ENCODE peak calls at places on chromosomes 1 and 21, in ten cellular contexts. One of them, this sample, is unnamed.

GRCh38 chr1:175152006-175152652 is 40.4 kb downstream of the KIAA0040 start:
- DNase-seq in endodermal cell: peak; percentile 92
- DNase-seq in suprapubic skin: peak; percentile 83
- DNase-seq in H1: no peak
- DNase-seq in ovary: peak; percentile 57
- DNase-seq in SK-N-SH: peak; percentile 75
- DNase-seq in CD8-positive, alpha-beta T cell: peak; percentile 45
- DNase-seq in hepatocyte: peak; percentile 77
- DNase-seq in cardiac muscle cell: peak; percentile 51
- DNase-seq in tibial nerve: peak; percentile 68
- DNase-seq in this sample: peak; percentile 49

GRCh38 chr21:37166733-37167132 is 93.7 kb downstream of the TTC3 start:
- DNase-seq in endodermal cell: peak; percentile 48
- DNase-seq in suprapubic skin: no peak
- DNase-seq in H1: peak; percentile 7
- DNase-seq in ovary: no peak
- DNase-seq in SK-N-SH: no peak
- DNase-seq in CD8-positive, alpha-beta T cell: no peak
- DNase-seq in hepatocyte: peak; percentile 7
- DNase-seq in cardiac muscle cell: peak; percentile 20
- DNase-seq in tibial nerve: no peak
- DNase-seq in this sample: no peak

GRCh38 chr1:41533731-41534080 is 49.2 kb upstream of the EDN2 start:
- DNase-seq in endodermal cell: no peak
- DNase-seq in suprapubic skin: no peak
- DNase-seq in H1: no peak
- DNase-seq in ovary: peak; percentile 19
- DNase-seq in SK-N-SH: no peak
- DNase-seq in CD8-positive, alpha-beta T cell: no peak
- DNase-seq in hepatocyte: no peak
- DNase-seq in cardiac muscle cell: no peak
- DNase-seq in tibial nerve: no peak
- DNase-seq in this sample: peak; percentile 24

GRCh38 chr1:204380293-204380831 is 20.6 kb upstream of the PLEKHA6 start:
- DNase-seq in endodermal cell: peak; percentile 14
- DNase-seq in suprapubic skin: no peak
- DNase-seq in H1: no peak
- DNase-seq in ovary: no peak
- DNase-seq in SK-N-SH: no peak
- DNase-seq in CD8-positive, alpha-beta T cell: no peak
- DNase-seq in hepatocyte: no peak
- DNase-seq in cardiac muscle cell: no peak
- DNase-seq in tibial nerve: no peak
- DNase-seq in this sample: no peak

GRCh38 chr1:175824079-175824478 is 80.7 kb upstream of the TNR start:
- DNase-seq in endodermal cell: peak; percentile 96
- DNase-seq in suprapubic skin: no peak
- DNase-seq in H1: peak; percentile 50
- DNase-seq in ovary: no peak
- DNase-seq in SK-N-SH: no peak
- DNase-seq in CD8-positive, alpha-beta T cell: no peak
- DNase-seq in hepatocyte: no peak
- DNase-seq in cardiac muscle cell: no peak
- DNase-seq in tibial nerve: no peak
- DNase-seq in this sample: no peak

GRCh38 chr1:7902478-7903084 is 38.1 kb downstream of the TNFRSF9 start:
- DNase-seq in endodermal cell: peak; percentile 89
- DNase-seq in suprapubic skin: no peak
- DNase-seq in H1: peak; percentile 68
- DNase-seq in ovary: peak; percentile 56
- DNase-seq in SK-N-SH: peak; percentile 80
- DNase-seq in CD8-positive, alpha-beta T cell: no peak
- DNase-seq in hepatocyte: peak; percentile 84
- DNase-seq in cardiac muscle cell: peak; percentile 88
- DNase-seq in tibial nerve: peak; percentile 82
- DNase-seq in this sample: peak; percentile 53

GRCh38 chr1:67803380-67804279 is 29.6 kb downstream of the GNG12 start:
- DNase-seq in endodermal cell: no peak
- DNase-seq in suprapubic skin: no peak
- DNase-seq in H1: no peak
- DNase-seq in ovary: no peak
- DNase-seq in SK-N-SH: no peak
- DNase-seq in CD8-positive, alpha-beta T cell: no peak
- DNase-seq in hepatocyte: no peak
- DNase-seq in cardiac muscle cell: peak; percentile 43
- DNase-seq in tibial nerve: no peak
- DNase-seq in this sample: no peak

GRCh38 chr1:179786815-179787736 is 44.0 kb downstream of the FAM163A start:
- DNase-seq in endodermal cell: no peak
- DNase-seq in suprapubic skin: no peak
- DNase-seq in H1: no peak
- DNase-seq in ovary: no peak
- DNase-seq in SK-N-SH: peak; percentile 75
- DNase-seq in CD8-positive, alpha-beta T cell: no peak
- DNase-seq in hepatocyte: no peak
- DNase-seq in cardiac muscle cell: no peak
- DNase-seq in tibial nerve: no peak
- DNase-seq in this sample: no peak

GRCh38 chr1:153357076-153357852 is 390 bp upstream of the S100A9 start:
- DNase-seq in endodermal cell: peak; percentile 42
- DNase-seq in suprapubic skin: no peak
- DNase-seq in H1: no peak
- DNase-seq in ovary: no peak
- DNase-seq in SK-N-SH: no peak
- DNase-seq in CD8-positive, alpha-beta T cell: no peak
- DNase-seq in hepatocyte: no peak
- DNase-seq in cardiac muscle cell: no peak
- DNase-seq in tibial nerve: peak; percentile 46
- DNase-seq in this sample: peak; percentile 87

GRCh38 chr1:153358691-153358975 is 979 bp downstream of the S100A9 start:
- DNase-seq in endodermal cell: peak; percentile 9
- DNase-seq in suprapubic skin: peak; percentile 45
- DNase-seq in H1: no peak
- DNase-seq in ovary: no peak
- DNase-seq in SK-N-SH: no peak
- DNase-seq in CD8-positive, alpha-beta T cell: no peak
- DNase-seq in hepatocyte: no peak
- DNase-seq in cardiac muscle cell: no peak
- DNase-seq in tibial nerve: no peak
- DNase-seq in this sample: no peak

GRCh38 chr1:153356392-153357075 is 1.1 kb upstream of the S100A9 start:
- DNase-seq in endodermal cell: peak; percentile 28
- DNase-seq in suprapubic skin: no peak
- DNase-seq in H1: no peak
- DNase-seq in ovary: no peak
- DNase-seq in SK-N-SH: no peak
- DNase-seq in CD8-positive, alpha-beta T cell: no peak
- DNase-seq in hepatocyte: no peak
- DNase-seq in cardiac muscle cell: no peak
- DNase-seq in tibial nerve: no peak
- DNase-seq in this sample: no peak

GRCh38 chr1:153359241-153359640 is 1.6 kb downstream of the S100A9 start:
- DNase-seq in endodermal cell: peak; percentile 31
- DNase-seq in suprapubic skin: peak; percentile 52
- DNase-seq in H1: no peak
- DNase-seq in ovary: no peak
- DNase-seq in SK-N-SH: no peak
- DNase-seq in CD8-positive, alpha-beta T cell: no peak
- DNase-seq in hepatocyte: no peak
- DNase-seq in cardiac muscle cell: no peak
- DNase-seq in tibial nerve: no peak
- DNase-seq in this sample: no peak

GRCh38 chr1:153357853-153358690 is at the start of gene S100A9:
- DNase-seq in endodermal cell: peak; percentile 32
- DNase-seq in suprapubic skin: peak; percentile 60
- DNase-seq in H1: no peak
- DNase-seq in ovary: no peak
- DNase-seq in SK-N-SH: no peak
- DNase-seq in CD8-positive, alpha-beta T cell: no peak
- DNase-seq in hepatocyte: no peak
- DNase-seq in cardiac muscle cell: no peak
- DNase-seq in tibial nerve: no peak
- DNase-seq in this sample: no peak
- H3K4me3 ChIP-seq in endodermal cell: no peak within 1 kb of the TSS
- H3K4me3 ChIP-seq in suprapubic skin: no peak within 1 kb of the TSS
- H3K4me3 ChIP-seq in H1: no peak within 1 kb of the TSS
- H3K4me3 ChIP-seq in ovary: no peak within 1 kb of the TSS
- H3K4me3 ChIP-seq in SK-N-SH: no peak within 1 kb of the TSS
- H3K4me3 ChIP-seq in CD8-positive, alpha-beta T cell: no peak within 1 kb of the TSS
- H3K4me3 ChIP-seq in hepatocyte: no peak within 1 kb of the TSS
- H3K4me3 ChIP-seq in cardiac muscle cell: no peak within 1 kb of the TSS
- H3K4me3 ChIP-seq in tibial nerve: no peak within 1 kb of the TSS
- H3K4me3 ChIP-seq in this sample: peak within 1 kb of the TSS; percentile 58

GRCh38 chr1:19044975-19045831 is 88.7 kb upstream of the IFFO2 start:
- DNase-seq in endodermal cell: peak; percentile 39
- DNase-seq in suprapubic skin: no peak
- DNase-seq in H1: no peak
- DNase-seq in ovary: peak; percentile 11
- DNase-seq in SK-N-SH: peak; percentile 3
- DNase-seq in CD8-positive, alpha-beta T cell: no peak
- DNase-seq in hepatocyte: no peak
- DNase-seq in cardiac muscle cell: peak; percentile 22
- DNase-seq in tibial nerve: no peak
- DNase-seq in this sample: no peak

GRCh38 chr1:19044471-19044870 is 88.0 kb upstream of the IFFO2 start:
- DNase-seq in endodermal cell: peak; percentile 47
- DNase-seq in suprapubic skin: peak; percentile 41
- DNase-seq in H1: no peak
- DNase-seq in ovary: no peak
- DNase-seq in SK-N-SH: peak; percentile 1
- DNase-seq in CD8-positive, alpha-beta T cell: no peak
- DNase-seq in hepatocyte: no peak
- DNase-seq in cardiac muscle cell: no peak
- DNase-seq in tibial nerve: no peak
- DNase-seq in this sample: no peak

GRCh38 chr1:19043579-19044443 is 87.3 kb upstream of the IFFO2 start:
- DNase-seq in endodermal cell: peak; percentile 40
- DNase-seq in suprapubic skin: peak; percentile 54
- DNase-seq in H1: no peak
- DNase-seq in ovary: no peak
- DNase-seq in SK-N-SH: peak; percentile 9
- DNase-seq in CD8-positive, alpha-beta T cell: no peak
- DNase-seq in hepatocyte: no peak
- DNase-seq in cardiac muscle cell: no peak
- DNase-seq in tibial nerve: no peak
- DNase-seq in this sample: peak; percentile 19

GRCh38 chr1:19040010-19040680 is 83.7 kb upstream of the IFFO2 start:
- DNase-seq in endodermal cell: peak; percentile 26
- DNase-seq in suprapubic skin: peak; percentile 43
- DNase-seq in H1: no peak
- DNase-seq in ovary: no peak
- DNase-seq in SK-N-SH: no peak
- DNase-seq in CD8-positive, alpha-beta T cell: no peak
- DNase-seq in hepatocyte: no peak
- DNase-seq in cardiac muscle cell: no peak
- DNase-seq in tibial nerve: no peak
- DNase-seq in this sample: no peak

DNA sequence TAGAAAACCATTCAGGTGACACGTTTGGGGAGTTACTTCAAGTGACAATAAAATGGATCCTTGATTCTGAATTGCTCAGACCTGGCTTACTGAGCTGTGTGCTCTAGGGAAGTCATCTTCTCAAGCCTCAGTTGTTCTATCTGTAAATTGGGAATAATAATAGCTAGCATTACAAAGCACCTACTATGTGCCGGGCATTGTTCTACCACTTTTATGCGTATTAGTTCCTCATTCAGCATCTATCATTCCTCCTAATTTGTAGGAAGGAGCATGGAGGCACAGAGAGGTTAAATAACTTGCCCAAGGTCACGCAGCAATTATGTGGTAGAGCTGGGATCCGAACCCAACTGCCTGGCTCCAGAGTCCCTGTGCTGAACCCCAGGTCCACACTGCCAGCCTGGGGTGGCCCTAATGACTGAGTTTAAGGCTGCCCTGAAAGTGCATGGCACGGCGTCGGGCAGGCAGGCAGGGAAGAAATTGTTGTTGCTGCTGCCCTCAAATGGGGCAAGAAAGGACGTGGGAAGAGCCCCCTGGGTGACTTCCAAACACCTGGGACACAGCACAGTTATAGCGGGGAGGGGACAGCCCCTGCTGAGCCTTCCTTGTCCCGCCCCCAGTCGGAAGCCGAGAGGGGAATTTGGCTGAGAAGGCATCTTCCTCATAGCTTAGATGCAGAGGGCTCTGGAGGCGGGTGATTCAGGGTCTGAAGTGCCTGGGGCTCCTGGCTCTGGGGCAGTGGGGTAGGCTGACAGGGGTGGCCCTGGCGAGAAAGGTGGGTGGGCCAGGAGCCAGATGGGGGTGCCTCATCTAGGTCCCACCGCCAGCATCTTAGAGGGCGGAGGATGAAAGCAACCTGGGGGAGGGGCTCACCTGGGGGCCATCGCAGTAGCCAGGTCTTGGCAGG is 86.5 kb upstream of the IFFO2 start:
- DNase-seq in endodermal cell: peak; percentile 73
- DNase-seq in suprapubic skin: peak; percentile 57
- DNase-seq in H1: no peak
- DNase-seq in ovary: no peak
- DNase-seq in SK-N-SH: peak; percentile 16
- DNase-seq in CD8-positive, alpha-beta T cell: no peak
- DNase-seq in hepatocyte: no peak
- DNase-seq in cardiac muscle cell: no peak
- DNase-seq in tibial nerve: no peak
- DNase-seq in this sample: no peak
- TF ChIP-seq CTCF in endodermal cell: no peak
- TF ChIP-seq CTCF in suprapubic skin: no peak
- TF ChIP-seq CTCF in H1: no peak
- TF ChIP-seq CTCF in ovary: no peak
- TF ChIP-seq CTCF in SK-N-SH: no peak
- TF ChIP-seq CTCF in CD8-positive, alpha-beta T cell: no peak
- TF ChIP-seq CTCF in hepatocyte: no peak
- TF ChIP-seq CTCF in cardiac muscle cell: no peak
- TF ChIP-seq CTCF in tibial nerve: no peak
- TF ChIP-seq CTCF in this sample: no peak

GRCh38 chr1:164659621-164660414 is 100.8 kb downstream of the PBX1 start:
- DNase-seq in endodermal cell: peak; percentile 66
- DNase-seq in suprapubic skin: no peak
- DNase-seq in H1: no peak
- DNase-seq in ovary: no peak
- DNase-seq in SK-N-SH: no peak
- DNase-seq in CD8-positive, alpha-beta T cell: no peak
- DNase-seq in hepatocyte: peak; percentile 56
- DNase-seq in cardiac muscle cell: no peak
- DNase-seq in tibial nerve: no peak
- DNase-seq in this sample: no peak
- H3K27ac ChIP-seq in endodermal cell: no peak overlapping the region
- H3K27ac ChIP-seq in suprapubic skin: peak overlapping the region; percentile 55
- H3K27ac ChIP-seq in H1: peak overlapping the region; percentile 60
- H3K27ac ChIP-seq in ovary: no peak overlapping the region
- H3K27ac ChIP-seq in SK-N-SH: no peak overlapping the region
- H3K27ac ChIP-seq in CD8-positive, alpha-beta T cell: no peak overlapping the region
- H3K27ac ChIP-seq in hepatocyte: peak overlapping the region; percentile 94
- H3K27ac ChIP-seq in cardiac muscle cell: peak overlapping the region; percentile 51
- H3K27ac ChIP-seq in tibial nerve: no peak overlapping the region
- H3K27ac ChIP-seq in this sample: peak overlapping the region; percentile 7

DNA sequence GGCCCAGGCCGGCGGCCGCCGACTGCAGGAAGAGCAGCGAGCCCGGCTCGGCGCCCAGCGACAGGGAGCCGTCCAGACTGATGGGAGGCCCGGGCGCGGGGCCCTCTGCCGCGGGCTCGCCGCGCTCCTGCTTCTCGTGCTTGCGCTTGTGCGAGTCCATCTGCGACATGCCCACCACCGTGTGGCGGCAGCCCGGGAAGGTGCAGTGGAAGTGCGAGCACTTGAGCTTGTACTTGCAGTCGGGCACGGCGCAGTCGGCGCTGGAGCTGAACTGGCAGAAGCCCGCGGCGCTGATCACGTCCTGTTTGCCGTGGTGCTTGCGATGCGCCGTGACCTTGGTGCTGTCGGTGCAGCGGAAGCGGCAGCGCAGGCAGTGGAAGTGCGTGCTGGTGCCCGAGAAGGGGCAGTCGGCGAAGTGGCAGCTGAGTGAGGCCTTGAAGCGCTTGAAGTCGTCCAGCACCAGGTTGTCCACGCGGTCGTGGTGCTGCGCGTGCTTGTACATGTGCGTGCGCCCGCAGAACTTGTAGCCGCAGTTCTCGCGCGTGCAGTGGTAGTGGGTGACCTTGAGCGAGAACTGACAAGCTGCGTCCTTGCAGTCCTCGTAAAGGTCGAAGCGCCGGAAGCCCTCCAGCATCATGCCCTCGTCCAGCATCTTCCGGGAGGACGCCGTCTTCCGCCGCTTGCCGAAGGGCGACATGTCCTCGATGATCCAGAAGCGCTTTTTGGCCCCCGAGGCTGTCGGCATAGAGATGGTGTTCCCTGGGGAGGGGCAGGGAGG is 157.0 kb downstream of the CASZ1 start:
- DNase-seq in endodermal cell: peak; percentile 86
- DNase-seq in suprapubic skin: no peak
- DNase-seq in H1: peak; percentile 39
- DNase-seq in ovary: no peak
- DNase-seq in SK-N-SH: peak; percentile 60
- DNase-seq in CD8-positive, alpha-beta T cell: no peak
- DNase-seq in hepatocyte: no peak
- DNase-seq in cardiac muscle cell: peak; percentile 22
- DNase-seq in tibial nerve: no peak
- DNase-seq in this sample: no peak
- H3K4me3 ChIP-seq in endodermal cell: no peak overlapping the region
- H3K4me3 ChIP-seq in suprapubic skin: no peak overlapping the region
- H3K4me3 ChIP-seq in H1: peak overlapping the region; percentile 17
- H3K4me3 ChIP-seq in ovary: no peak overlapping the region
- H3K4me3 ChIP-seq in SK-N-SH: no peak overlapping the region
- H3K4me3 ChIP-seq in CD8-positive, alpha-beta T cell: no peak overlapping the region
- H3K4me3 ChIP-seq in hepatocyte: no peak overlapping the region
- H3K4me3 ChIP-seq in cardiac muscle cell: no peak overlapping the region
- H3K4me3 ChIP-seq in tibial nerve: no peak overlapping the region
- H3K4me3 ChIP-seq in this sample: no peak overlapping the region

This sample was measured in left lung.